ENCODE peak calls at places on chromosomes 12 and 14, in nine cellular contexts. P, G, W, S, Q, Y, H, B and L are unnamed samples.

GRCh38 chr12:104177663-104178501 is 37.7 kb upstream of the TXNRD1 start:
- DNase-seq in P (peak; percentile 72), G (no peak), W (no peak), S (peak; percentile 49), Q (no peak), Y (peak; percentile 38), H (no peak), B (peak; percentile 98), L (no peak)

GRCh38 chr12:27626239-27626638 is 70.0 kb upstream of the REP15 start:
- DNase-seq in P (no peak), G (no peak), W (no peak), S (no peak), Q (no peak), Y (no peak), H (no peak), B (no peak), L (no peak)

GRCh38 chr12:108570743-108571603 is 8.6 kb downstream of the ISCU start:
- DNase-seq in P (no peak), G (no peak), W (no peak), S (peak; percentile 16), Q (no peak), Y (no peak), H (no peak), B (peak; percentile 45), L (no peak)

GRCh38 chr12:93892431-93893210 is 215.4 kb downstream of the CRADD start:
- DNase-seq in P (no peak), G (peak; percentile 6), W (no peak), S (no peak), Q (no peak), Y (no peak), H (no peak), B (no peak), L (no peak)

GRCh38 chr12:121490401-121491257 is 90.2 kb downstream of the KDM2B start:
- DNase-seq in P (no peak), G (no peak), W (no peak), S (no peak), Q (no peak), Y (no peak), H (no peak), B (no peak), L (no peak)

GRCh38 chr12:78799679-78800078 is 64.9 kb upstream of the SYT1 start:
- DNase-seq in P (no peak), G (no peak), W (no peak), S (no peak), Q (no peak), Y (no peak), H (no peak), B (no peak), L (no peak)

GRCh38 chr12:1122803-1123202 is 131.8 kb downstream of the ERC1 start:
- DNase-seq in P (no peak), G (no peak), W (peak; percentile 22), S (no peak), Q (no peak), Y (no peak), H (peak; percentile 7), B (no peak), L (no peak)

GRCh38 chr12:64621257-64621942 is 11.1 kb downstream of the RASSF3 start:
- DNase-seq in P (no peak), G (no peak), W (no peak), S (no peak), Q (peak; percentile 67), Y (no peak), H (no peak), B (no peak), L (no peak)

GRCh38 chr14:65361920-65362319 is 50.6 kb upstream of the FUT8 start:
- DNase-seq in P (no peak), G (no peak), W (no peak), S (no peak), Q (no peak), Y (peak; percentile 60), H (no peak), B (no peak), L (no peak)

GRCh38 chr14:102729825-102730224 is 47.4 kb upstream of the TRAF3 start:
- DNase-seq in P (no peak), G (no peak), W (no peak), S (no peak), Q (no peak), Y (no peak), H (no peak), B (no peak), L (no peak)

GRCh38 chr14:63404906-63405305 is 86.2 kb upstream of the GPHB5 start:
- DNase-seq in P (no peak), G (no peak), W (no peak), S (peak; percentile 56), Q (no peak), Y (no peak), H (no peak), B (no peak), L (no peak)

GRCh38 chr14:39229222-39229543 is 4.5 kb upstream of the MIA2 start:
- DNase-seq in P (no peak), G (no peak), W (peak; percentile 1), S (no peak), Q (peak; percentile 30), Y (no peak), H (peak; percentile 34), B (no peak), L (no peak)

GRCh38 chr14:35231207-35231755 is 60.9 kb upstream of the PSMA6 start:
- DNase-seq in P (no peak), G (no peak), W (no peak), S (no peak), Q (no peak), Y (no peak), H (no peak), B (no peak), L (no peak)

GRCh38 chr12:88639361-88639760 is 59.1 kb upstream of the KITLG start:
- DNase-seq in P (no peak), G (no peak), W (no peak), S (no peak), Q (no peak), Y (no peak), H (no peak), B (no peak), L (no peak)

GRCh38 chr14:49586673-49587460 is 687 bp upstream of the RPS29 start:
- DNase-seq in P (peak; percentile 52), G (peak; percentile 48), W (no peak), S (peak; percentile 40), Q (peak; percentile 32), Y (no peak), H (peak; percentile 59), B (peak; percentile 78), L (no peak)

GRCh38 chr14:92850492-92850891 is 56.4 kb downstream of the GOLGA5 start:
- DNase-seq in P (no peak), G (no peak), W (no peak), S (no peak), Q (no peak), Y (no peak), H (no peak), B (no peak), L (no peak)

GRCh38 chr14:76352639-76353281 is 23.2 kb upstream of the ESRRB start:
- DNase-seq in P (no peak), G (peak; percentile 92), W (peak; percentile 38), S (peak; percentile 29), Q (peak; percentile 84), Y (peak; percentile 52), H (peak; percentile 62), B (no peak), L (peak; percentile 63)

GRCh38 chr12:442235-442884 is 17.4 kb upstream of the B4GALNT3 start:
- DNase-seq in P (peak; percentile 24), G (peak; percentile 79), W (no peak), S (peak; percentile 73), Q (peak; percentile 39), Y (peak; percentile 69), H (no peak), B (peak; percentile 31), L (no peak)

GRCh38 chr12:119748512-119748911 is 80.6 kb downstream of the PRKAB1 start:
- DNase-seq in P (no peak), G (no peak), W (no peak), S (no peak), Q (no peak), Y (no peak), H (no peak), B (peak; percentile 81), L (no peak)

GRCh38 chr12:132539016-132539773 is 49.2 kb downstream of the FBRSL1 start:
- DNase-seq in P (no peak), G (no peak), W (no peak), S (no peak), Q (no peak), Y (no peak), H (no peak), B (no peak), L (no peak)

GRCh38 chr12:124411291-124411878 is 116.5 kb downstream of the RFLNA start:
- DNase-seq in P (no peak), G (no peak), W (no peak), S (peak; percentile 53), Q (no peak), Y (no peak), H (no peak), B (peak; percentile 68), L (no peak)

GRCh38 chr14:55800443-55800842 is 220.4 kb downstream of the KTN1 start:
- DNase-seq in P (no peak), G (no peak), W (no peak), S (no peak), Q (no peak), Y (no peak), H (no peak), B (no peak), L (no peak)

GRCh38 chr14:101880016-101880297 is 84.4 kb upstream of the DYNC1H1 start:
- DNase-seq in P (no peak), G (no peak), W (no peak), S (no peak), Q (peak; percentile 50), Y (no peak), H (no peak), B (no peak), L (no peak)

GRCh38 chr12:98074286-98074685 is 441.1 kb upstream of the TMPO start:
- DNase-seq in P (no peak), G (no peak), W (no peak), S (no peak), Q (no peak), Y (no peak), H (no peak), B (no peak), L (no peak)

GRCh38 chr12:53052419-53053222 is 2.8 kb downstream of the TNS2 start:
- DNase-seq in P (no peak), G (no peak), W (no peak), S (peak; percentile 96), Q (no peak), Y (peak; percentile 92), H (no peak), B (peak; percentile 59), L (peak; percentile 97)